ENCODE peak calls at places on chromosomes 6 and 20, in five cellular contexts. B is hepatocyte, W is H9, M is neuronal stem cell, J is astrocyte. A is an unnamed sample.

GRCh38 chr6:153059757-153060156 is 57.2 kb upstream of the MTRF1L start:
- DNase-seq in J (no peak), B (no peak), W (no peak), M (no peak), A (peak)

GRCh38 chr6:150056156-150056555 is 12.8 kb downstream of the ULBP3 start:
- DNase-seq in M (no peak), B (no peak), J (no peak), W (no peak), A (no peak)

GRCh38 chr6:129340983-129341382 is 369.0 kb downstream of the ARHGAP18 start:
- DNase-seq in W (no peak), M (no peak), J (peak), B (no peak), A (no peak)

GRCh38 chr6:41411961-41412360 is 76.6 kb downstream of the NCR2 start:
- DNase-seq in M (no peak), W (no peak), B (no peak), J (no peak), A (no peak)

GRCh38 chr20:17498181-17498580 is 33.0 kb downstream of the BFSP1 start:
- DNase-seq in W (no peak), M (no peak), J (no peak), B (no peak), A (no peak)

GRCh38 chr6:164152611-164153010 is 738.1 kb downstream of the QKI start:
- DNase-seq in M (no peak), J (no peak), B (no peak), W (no peak), A (no peak)

GRCh38 chr6:156513504-156513903 is 263.7 kb upstream of the ARID1B start:
- DNase-seq in W (no peak), M (no peak), B (no peak), J (no peak), A (no peak)

GRCh38 chr6:38387994-38388393 is 251.7 kb downstream of the BTBD9 start:
- DNase-seq in M (no peak), B (peak), J (peak), W (no peak), A (no peak)

GRCh38 chr6:115945306-115945705 is 115.4 kb downstream of the FRK start:
- DNase-seq in M (no peak), B (no peak), J (peak), W (no peak), A (no peak)

GRCh38 chr6:156992396-156992795 is 215.2 kb downstream of the ARID1B start:
- DNase-seq in M (no peak), J (no peak), B (no peak), W (no peak), A (no peak)

GRCh38 chr20:6921717-6922386 is 154.4 kb downstream of the BMP2 start:
- DNase-seq in B (no peak), J (no peak), W (no peak), M (no peak), A (no peak)

GRCh38 chr6:126724821-126725220 is 384.9 kb downstream of the CENPW start:
- DNase-seq in B (no peak), M (no peak), J (no peak), W (no peak), A (no peak)

GRCh38 chr6:97841763-97842162 is 558.7 kb upstream of the MMS22L start:
- DNase-seq in B (no peak), W (no peak), J (peak), M (no peak), A (no peak)

GRCh38 chr6:139109558-139109957 is 25.3 kb upstream of the HECA start:
- DNase-seq in B (peak), J (no peak), W (peak), M (no peak), A (peak)

GRCh38 chr20:48467622-48468021 is 360.2 kb downstream of the PREX1 start:
- DNase-seq in J (no peak), M (no peak), W (peak), B (no peak), A (peak)

GRCh38 chr20:11140359-11140758 is 466.6 kb upstream of the JAG1 start:
- DNase-seq in J (peak), M (no peak), W (no peak), B (no peak), A (no peak)

GRCh38 chr6:31736768-31737314 is 511 bp upstream of the CLIC1 start:
- DNase-seq in B (peak), M (peak), J (no peak), W (peak), A (peak)
- H2AFZ ChIP-seq in B (no peak), M (peak), J (peak), W (no peak), A (no peak)

GRCh38 chr6:161444464-161444863 is 170.6 kb upstream of the AGPAT4 start:
- DNase-seq in W (peak), B (no peak), M (no peak), J (peak), A (peak)
- H3K4me2 ChIP-seq in W (no peak), B (peak), M (no peak), J (peak), A (peak)

DNA sequence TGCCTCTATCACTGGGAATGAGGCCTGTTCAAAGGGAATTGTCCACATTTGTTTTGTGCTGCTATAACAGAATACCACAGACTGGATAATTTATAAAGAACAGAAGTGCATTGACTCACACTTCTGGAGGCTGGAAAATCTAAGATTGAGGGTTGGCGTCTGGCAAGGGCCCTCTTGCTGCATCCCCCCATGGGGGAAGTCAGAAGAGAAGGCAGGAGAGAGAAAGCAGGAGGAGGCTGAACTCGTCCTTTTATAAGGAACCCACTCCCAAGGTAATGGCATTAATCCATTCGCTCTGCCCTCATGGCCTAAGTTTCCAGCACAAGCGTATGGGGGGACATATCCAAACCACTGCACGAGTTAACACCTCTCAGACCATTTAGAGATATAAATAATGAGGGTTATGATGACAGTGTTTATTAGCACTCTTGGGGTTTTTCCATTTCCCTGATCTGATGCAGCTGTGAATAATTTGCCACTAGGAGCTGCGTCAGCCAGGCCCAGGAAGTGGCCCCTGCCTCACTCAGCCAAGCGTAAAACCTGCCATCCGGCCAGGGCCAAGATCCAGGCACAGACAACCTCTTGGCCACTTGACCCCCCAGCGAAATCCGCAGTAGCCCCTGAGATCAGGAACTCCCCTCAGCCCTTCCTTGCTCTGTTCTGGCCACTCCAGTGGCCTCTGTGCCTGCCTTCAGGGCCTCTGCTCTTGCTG is 14.2 kb upstream of the SLCO4A1 start:
- DNase-seq in B (no peak), M (no peak), W (no peak), J (peak), A (no peak)
- H2AFZ ChIP-seq in B (no peak), M (no peak), W (no peak), J (no peak), A (no peak)

DNA sequence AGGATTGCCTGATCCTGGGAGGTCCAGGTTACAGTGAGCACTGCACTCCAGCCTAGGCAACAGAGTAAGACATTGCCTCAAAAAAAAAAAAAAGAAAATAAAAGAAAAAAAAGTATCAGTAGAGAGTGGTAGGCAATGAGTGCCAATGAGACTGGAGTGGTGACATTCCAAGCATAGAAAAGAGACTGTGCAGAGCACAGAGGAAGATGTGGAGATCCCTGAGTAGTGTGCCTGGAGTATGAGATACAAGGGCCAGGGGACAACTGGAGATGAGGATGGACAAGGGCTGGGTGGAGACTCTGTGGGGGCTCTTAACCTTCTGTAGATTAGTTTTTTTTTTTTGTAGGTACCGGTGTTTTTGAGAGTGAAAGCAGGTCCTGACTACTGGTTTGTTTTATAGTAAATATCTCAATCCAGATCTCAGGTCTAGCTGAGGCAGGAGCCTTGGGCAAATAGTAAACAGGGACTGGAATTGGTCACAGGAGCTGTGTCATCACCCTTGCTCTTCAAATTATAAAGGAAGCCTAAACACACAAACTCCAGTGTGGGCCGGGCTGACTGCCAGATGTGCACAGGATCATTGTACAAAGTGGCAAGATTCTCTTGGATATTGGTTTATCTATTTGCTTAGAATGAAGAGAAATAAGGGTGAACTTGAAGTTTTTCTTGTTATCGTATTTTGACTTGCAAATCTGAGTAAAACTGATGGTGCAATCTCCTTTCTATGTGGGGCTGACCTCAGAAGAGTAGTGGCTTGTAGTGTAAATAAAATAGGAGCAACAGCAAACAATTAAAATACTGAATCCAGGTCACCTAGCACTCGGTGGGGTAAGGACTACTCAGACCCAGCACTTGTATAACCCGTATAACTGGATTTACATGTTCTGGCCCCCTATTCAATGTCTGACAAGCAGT is 144.9 kb downstream of the SOX4 start:
- DNase-seq in J (no peak), W (no peak), M (no peak), B (no peak), A (no peak)
- H3K4me2 ChIP-seq in J (no peak), W (peak), M (no peak), B (no peak), A (no peak)

DNA sequence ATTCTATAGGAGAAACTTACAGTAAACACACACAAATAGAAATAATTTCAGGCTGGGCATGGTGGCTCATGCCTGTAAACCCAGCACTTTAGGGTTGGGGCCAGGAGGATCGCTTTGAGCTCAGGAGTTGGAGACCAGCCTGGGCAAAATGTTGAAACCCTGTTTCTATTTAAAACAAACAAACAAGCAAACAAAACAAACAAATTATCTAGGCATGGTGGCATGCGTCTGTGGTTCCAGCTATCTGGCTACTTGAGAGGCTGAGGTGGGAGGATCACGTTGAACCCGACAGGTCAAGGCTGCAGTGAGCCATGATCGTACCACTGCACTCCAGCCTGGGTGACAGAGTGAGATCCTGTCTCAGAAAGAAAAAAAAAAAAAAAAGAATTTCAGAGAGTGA is 64.0 kb downstream of the NHLRC1 start:
- DNase-seq in B (no peak), W (no peak), M (no peak), J (no peak), A (no peak)
- H2AFZ ChIP-seq in B (no peak), W (no peak), M (no peak), J (no peak), A (no peak)

GRCh38 chr20:40664891-40665290 is 24.1 kb downstream of the MAFB start:
- DNase-seq in M (no peak), B (no peak), J (no peak), W (no peak), A (no peak)
- H3K4me2 ChIP-seq in M (no peak), B (no peak), J (no peak), W (no peak), A (no peak)

DNA sequence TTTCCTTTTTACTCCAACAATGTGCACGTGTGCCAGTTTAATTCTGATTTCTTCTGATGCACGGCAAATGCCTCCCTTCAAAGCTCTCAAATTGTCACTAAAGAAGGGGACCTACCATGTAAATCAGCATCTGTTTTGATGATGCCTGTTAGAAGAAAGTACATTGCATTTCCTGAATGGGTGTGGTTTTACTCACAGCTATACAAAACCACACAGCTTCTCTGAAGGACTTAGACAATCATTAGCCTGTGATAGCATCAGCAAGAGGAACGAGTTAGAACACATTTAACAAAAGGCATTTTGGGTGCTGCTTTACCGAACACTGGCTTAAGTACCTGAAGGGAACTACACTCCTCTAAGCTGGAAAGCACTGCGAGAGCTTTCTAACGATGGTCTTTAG is 109.4 kb downstream of the ATXN1 start:
- DNase-seq in W (no peak), B (no peak), M (no peak), J (no peak), A (peak)
- H2AFZ ChIP-seq in W (no peak), B (no peak), M (no peak), J (no peak), A (no peak)

GRCh38 chr6:89116702-89117101 is 1.2 kb downstream of the SRSF12 start:
- DNase-seq in W (no peak), J (no peak), B (no peak), M (no peak), A (no peak)
- H3K4me2 ChIP-seq in W (peak), J (peak), B (peak), M (peak), A (no peak)

DNA sequence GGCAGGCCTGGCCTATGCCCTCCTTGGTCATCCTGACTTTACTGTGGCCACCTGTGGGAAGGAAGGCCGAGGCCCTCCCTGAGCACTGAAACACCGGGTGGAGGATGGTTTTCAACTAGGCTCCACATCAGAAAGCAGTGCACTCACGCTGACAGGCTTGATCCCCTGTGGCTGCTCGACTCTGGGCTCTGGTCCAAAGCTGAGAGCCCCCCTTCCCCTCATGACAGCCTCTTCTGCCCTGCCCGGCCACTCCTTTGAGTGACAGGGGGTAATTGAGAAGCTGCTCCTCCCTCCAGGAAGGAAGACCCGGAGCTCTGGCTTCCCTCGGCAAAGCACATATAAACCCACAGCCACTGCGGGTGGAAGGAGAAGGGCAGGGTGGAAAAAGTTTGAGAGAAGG is 43.6 kb downstream of the MUC22 start:
- DNase-seq in W (no peak), B (no peak), M (no peak), J (no peak), A (peak)
- H2AFZ ChIP-seq in W (no peak), B (no peak), M (peak), J (no peak), A (no peak)

A was measured in Karpas-422.